ENCODE peak calls at places on chromosomes 5 and 9, in six cellular contexts. L, P, R, Q, X and M are unnamed samples.

GRCh38 chr5:1103505-1104326 is 8.1 kb downstream of the SLC12A7 start:
- DNase-seq in P (no peak), Q (no peak), L (peak), R (no peak), X (no peak), M (no peak)

GRCh38 chr5:156326718-156327259 is at the start of gene SGCD:
- DNase-seq in L (peak), P (peak), Q (peak), R (no peak), X (no peak), M (no peak)

GRCh38 chr9:111400564-111400898 is 70.5 kb upstream of the OR2K2 start:
- DNase-seq in X (no peak), L (no peak), P (no peak), Q (no peak), R (no peak), M (no peak)

GRCh38 chr9:120927125-120928014 is 774 bp upstream of the TRAF1 start:
- DNase-seq in R (no peak), L (no peak), Q (no peak), X (no peak), P (no peak), M (no peak)

GRCh38 chr9:38046669-38047300 is 22.2 kb downstream of the SHB start:
- DNase-seq in X (no peak), P (peak), L (no peak), R (peak), Q (no peak), M (no peak)

GRCh38 chr5:102581011-102581410 is 82.2 kb upstream of the SLCO6A1 start:
- DNase-seq in Q (no peak), L (no peak), X (no peak), R (no peak), P (no peak), M (no peak)

GRCh38 chr5:135705941-135706340 is 127.2 kb upstream of the CXCL14 start:
- DNase-seq in P (no peak), X (no peak), L (no peak), Q (no peak), R (no peak), M (no peak)

GRCh38 chr5:128539038-128539429 is 989 bp upstream of the FBN2 start:
- DNase-seq in X (peak), P (no peak), R (peak), Q (no peak), L (no peak), M (peak)

GRCh38 chr9:79184821-79185220 is 386.9 kb upstream of the TLE4 start:
- DNase-seq in P (no peak), L (no peak), Q (no peak), R (no peak), X (no peak), M (no peak)

GRCh38 chr5:19987594-19988345 is at the start of gene CDH18:
- DNase-seq in X (peak), L (peak), R (peak), P (no peak), Q (no peak), M (peak)

GRCh38 chr5:3456121-3456681 is 139.4 kb upstream of the IRX1 start:
- DNase-seq in P (no peak), R (peak), Q (no peak), L (no peak), X (no peak), M (no peak)

GRCh38 chr9:33184947-33185346 is 17.8 kb upstream of the B4GALT1 start:
- DNase-seq in L (no peak), X (no peak), Q (no peak), P (no peak), R (no peak), M (no peak)

GRCh38 chr9:92747459-92748232 is 17.0 kb downstream of the BICD2 start:
- DNase-seq in Q (no peak), L (no peak), P (no peak), R (no peak), X (no peak), M (no peak)

GRCh38 chr5:174427304-174427703 is 297.1 kb upstream of the MSX2 start:
- DNase-seq in L (no peak), Q (no peak), X (no peak), P (no peak), R (no peak), M (no peak)

GRCh38 chr5:7246312-7246711 is 149.6 kb upstream of the ADCY2 start:
- DNase-seq in L (no peak), R (no peak), Q (no peak), X (no peak), P (no peak), M (no peak)

GRCh38 chr9:132482196-132482813 is 72.3 kb downstream of the CFAP77 start:
- DNase-seq in L (no peak), P (no peak), R (no peak), Q (no peak), X (no peak), M (no peak)

GRCh38 chr5:54643679-54644078 is 126.1 kb downstream of the SNX18 start:
- DNase-seq in L (no peak), R (peak), Q (no peak), X (peak), P (peak), M (no peak)

GRCh38 chr5:122490718-122491117 is 178.7 kb downstream of the SNCAIP start:
- DNase-seq in P (no peak), Q (no peak), R (no peak), L (no peak), X (no peak), M (no peak)

GRCh38 chr5:110045153-110045552 is 355.4 kb downstream of the MAN2A1 start:
- DNase-seq in P (peak), Q (no peak), L (no peak), R (no peak), X (no peak), M (no peak)

GRCh38 chr9:78300209-78300608 is 3.3 kb downstream of the PSAT1 start:
- DNase-seq in Q (no peak), P (no peak), L (no peak), R (no peak), X (no peak), M (no peak)

GRCh38 chr5:442335-443238 is at the start of gene EXOC3:
- DNase-seq in R (no peak), P (no peak), X (peak), Q (no peak), L (peak), M (no peak)

GRCh38 chr5:138180183-138180782 is 1.4 kb downstream of the KIF20A start:
- DNase-seq in Q (peak), P (peak), R (peak), X (no peak), L (no peak), M (no peak)

GRCh38 chr9:114742947-114743346 is 61.0 kb upstream of the TEX48 start:
- DNase-seq in R (no peak), X (no peak), L (no peak), Q (no peak), P (no peak), M (no peak)

GRCh38 chr9:18477121-18477705 is 3.3 kb downstream of the ADAMTSL1 start:
- DNase-seq in P (no peak), R (no peak), L (no peak), Q (no peak), X (no peak), M (no peak)

GRCh38 chr9:131552030-131552429 is 6.7 kb downstream of the PRRT1B start:
- DNase-seq in Q (no peak), L (no peak), R (no peak), P (no peak), X (no peak), M (no peak)

GRCh38 chr9:89497181-89497963 is 541 bp downstream of the SEMA4D start:
- DNase-seq in P (no peak), R (no peak), Q (no peak), L (no peak), X (no peak), M (peak)

GRCh38 chr9:110189001-110189400 is 19.0 kb downstream of the C9orf152 start:
- DNase-seq in Q (no peak), L (peak), R (no peak), P (no peak), X (no peak), M (no peak)

GRCh38 chr9:130639119-130639485 is 25.3 kb upstream of the PRDM12 start:
- DNase-seq in X (no peak), L (no peak), Q (no peak), R (no peak), P (no peak), M (peak)

DNA sequence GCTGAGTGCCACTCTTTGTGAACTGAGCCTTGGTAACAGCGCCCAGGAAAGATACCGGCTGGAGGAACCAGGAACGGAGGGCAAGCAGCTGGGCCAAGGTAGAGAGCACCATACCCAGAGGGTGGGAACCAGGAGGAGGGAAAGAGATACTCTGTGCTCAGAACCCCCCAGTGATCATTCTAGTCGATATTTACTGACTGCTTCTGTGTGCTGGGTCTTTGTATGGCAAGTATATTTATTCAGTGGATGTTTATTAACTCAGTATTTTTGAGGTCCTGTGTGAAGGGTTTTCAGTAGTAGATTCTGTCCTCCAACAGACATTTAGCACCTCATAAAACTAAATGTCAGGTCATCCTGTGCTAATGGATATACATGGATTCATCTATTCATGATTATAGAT is 62.3 kb upstream of the RARS1 start:
- DNase-seq in Q (no peak), R (no peak), L (no peak), P (no peak), X (no peak), M (no peak)
- TF ChIP-seq CTCF in Q (no peak), R (no peak), L (no peak), P (no peak), X (no peak), M (no peak)

DNA sequence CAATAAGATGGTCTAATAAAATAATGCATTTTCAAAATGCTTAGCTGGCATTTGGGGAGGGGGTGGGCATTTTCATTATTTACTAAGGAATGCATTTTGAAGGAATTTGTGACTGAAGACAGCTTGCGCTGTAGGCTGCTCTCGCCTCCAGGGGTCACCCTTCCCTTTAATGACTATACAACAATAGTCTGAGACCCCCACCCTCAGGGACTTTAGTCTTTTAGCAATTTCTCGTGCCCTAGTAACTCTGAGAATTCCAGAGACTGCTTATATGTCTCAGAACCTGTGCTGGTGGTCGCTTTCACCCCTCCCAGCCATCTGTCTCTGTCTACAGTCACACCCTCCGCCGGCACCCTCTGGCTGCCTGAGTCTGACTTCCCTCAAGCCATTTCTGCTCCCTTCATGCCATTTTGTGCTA is 671.5 kb downstream of the NR2F1-AS1 start:
- DNase-seq in X (no peak), Q (no peak), L (no peak), P (no peak), R (no peak), M (no peak)
- TF ChIP-seq CTCF in X (peak), Q (peak), L (peak), P (peak), R (peak), M (peak)

DNA sequence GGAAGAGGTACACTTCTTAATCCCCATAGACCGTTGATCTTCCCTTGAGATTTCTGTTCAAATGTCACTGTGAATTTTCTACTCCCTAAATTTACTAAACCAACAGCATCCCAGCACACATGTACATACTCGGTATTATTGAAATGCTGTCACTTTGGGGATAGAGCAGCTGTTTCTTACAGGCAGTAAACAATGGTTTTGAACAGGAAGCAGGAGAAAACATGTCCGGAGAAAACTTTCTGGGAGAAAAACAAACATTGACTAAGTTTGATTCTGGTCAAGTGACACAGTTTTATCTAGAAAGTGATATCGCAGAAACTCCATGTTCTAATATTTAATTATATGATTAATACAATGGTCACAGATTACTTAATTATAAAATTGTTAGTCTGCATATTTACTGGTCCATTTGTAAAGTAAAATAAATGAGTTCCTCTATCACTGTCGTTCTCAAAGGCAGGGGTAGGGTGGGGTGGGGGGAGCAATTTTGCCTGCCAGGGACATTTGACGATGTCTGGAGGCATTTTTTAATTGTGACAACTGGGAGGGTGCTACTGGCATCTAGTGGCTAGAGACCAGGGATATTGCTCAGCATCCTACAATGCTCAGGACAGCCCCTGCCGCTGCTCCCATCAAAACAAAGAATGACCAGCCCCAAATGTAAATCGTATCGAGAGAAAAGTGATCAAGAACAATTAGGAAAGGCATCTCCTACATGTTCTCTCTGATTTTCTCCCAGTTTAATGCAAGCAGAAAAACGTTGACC is 12.2 kb downstream of the TAS2R1 start:
- DNase-seq in R (no peak), X (no peak), L (no peak), P (no peak), Q (no peak), M (no peak)
- TF ChIP-seq CTCF in R (no peak), X (peak), L (no peak), P (no peak), Q (no peak), M (peak)

GRCh38 chr5:179816401-179817070 is 4.2 kb upstream of the SQSTM1 start:
- DNase-seq in Q (no peak), X (peak), L (no peak), R (no peak), P (no peak), M (peak)

GRCh38 chr5:179815491-179816249 is 5.0 kb upstream of the SQSTM1 start:
- DNase-seq in X (no peak), L (no peak), Q (no peak), R (no peak), P (no peak), M (no peak)

GRCh38 chr5:179818746-179819295 is 1.9 kb upstream of the SQSTM1 start:
- DNase-seq in P (peak), R (peak), X (peak), L (peak), Q (no peak), M (peak)

GRCh38 chr5:179819296-179820126 is 1.2 kb upstream of the SQSTM1 start:
- DNase-seq in R (peak), P (no peak), L (peak), Q (no peak), X (peak), M (peak)

GRCh38 chr5:179817071-179817840 is 3.4 kb upstream of the SQSTM1 start:
- DNase-seq in Q (no peak), P (no peak), L (no peak), R (no peak), X (peak), M (peak)
- TF ChIP-seq CTCF in Q (no peak), P (no peak), L (no peak), R (no peak), X (no peak), M (no peak)

DNA sequence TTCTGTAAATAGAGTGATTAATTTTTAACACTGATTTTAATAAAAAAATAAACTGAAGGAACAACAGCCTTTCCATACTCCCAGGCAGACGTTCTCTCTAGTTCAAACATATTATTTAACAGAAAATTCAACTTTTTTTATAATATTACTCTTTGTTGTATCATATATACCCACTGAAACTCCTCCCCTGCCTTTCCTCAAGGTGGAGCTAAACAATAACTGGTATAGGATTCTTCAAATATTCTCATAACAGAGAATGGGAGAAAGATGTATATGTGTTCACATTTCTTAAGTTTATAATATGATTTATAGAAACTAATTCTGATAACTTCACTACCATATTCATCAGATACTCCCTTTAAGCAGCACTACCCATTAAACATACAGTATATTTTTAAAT is 83.4 kb downstream of the CYLC2 start:
- DNase-seq in Q (no peak), L (no peak), X (no peak), P (no peak), R (no peak), M (no peak)
- TF ChIP-seq CTCF in Q (no peak), L (no peak), X (peak), P (no peak), R (no peak), M (no peak)